ENCODE peak calls at places on chromosomes 5 and 9, in eight cellular contexts. One of them, this sample, is unnamed.
A peak's percentile ranks its signal among the peaks of the same experiment; 100 is the strongest.

GRCh38 chr5:83306572-83307241 is 164.8 kb upstream of the VCAN start:
- DNase-seq in iris pigment epithelial cell: peak; percentile 96
- DNase-seq in lower leg skin: peak; percentile 80
- DNase-seq in upper lobe of left lung: no peak
- DNase-seq in IMR-90: peak; percentile 89
- DNase-seq in stimulated activated CD4-positive, alpha-beta T cell treated with anti-CD3 and anti-CD28 coated beads, Interleukin-2, amount 100 ng/mL, for 48 hours: peak; percentile 0
- DNase-seq in ureter: peak; percentile 49
- DNase-seq in body of pancreas: peak; percentile 11
- DNase-seq in this sample: peak; percentile 14

GRCh38 chr9:126159661-126160060 is 167.0 kb upstream of the MVB12B start:
- DNase-seq in iris pigment epithelial cell: no peak
- DNase-seq in lower leg skin: peak; percentile 60
- DNase-seq in upper lobe of left lung: no peak
- DNase-seq in IMR-90: no peak
- DNase-seq in stimulated activated CD4-positive, alpha-beta T cell treated with anti-CD3 and anti-CD28 coated beads, Interleukin-2, amount 100 ng/mL, for 48 hours: no peak
- DNase-seq in ureter: peak; percentile 12
- DNase-seq in body of pancreas: no peak
- DNase-seq in this sample: no peak

GRCh38 chr5:19855929-19856328 is 132.1 kb downstream of the CDH18 start:
- DNase-seq in iris pigment epithelial cell: peak; percentile 33
- DNase-seq in lower leg skin: no peak
- DNase-seq in upper lobe of left lung: no peak
- DNase-seq in IMR-90: peak; percentile 73
- DNase-seq in stimulated activated CD4-positive, alpha-beta T cell treated with anti-CD3 and anti-CD28 coated beads, Interleukin-2, amount 100 ng/mL, for 48 hours: no peak
- DNase-seq in ureter: no peak
- DNase-seq in body of pancreas: no peak
- DNase-seq in this sample: no peak

GRCh38 chr9:23651051-23651450 is 175.0 kb downstream of the ELAVL2 start:
- DNase-seq in iris pigment epithelial cell: no peak
- DNase-seq in lower leg skin: no peak
- DNase-seq in upper lobe of left lung: no peak
- DNase-seq in IMR-90: no peak
- DNase-seq in stimulated activated CD4-positive, alpha-beta T cell treated with anti-CD3 and anti-CD28 coated beads, Interleukin-2, amount 100 ng/mL, for 48 hours: no peak
- DNase-seq in ureter: no peak
- DNase-seq in body of pancreas: no peak
- DNase-seq in this sample: no peak

GRCh38 chr9:18138676-18139075 is 335.3 kb upstream of the ADAMTSL1 start:
- DNase-seq in iris pigment epithelial cell: no peak
- DNase-seq in lower leg skin: no peak
- DNase-seq in upper lobe of left lung: no peak
- DNase-seq in IMR-90: no peak
- DNase-seq in stimulated activated CD4-positive, alpha-beta T cell treated with anti-CD3 and anti-CD28 coated beads, Interleukin-2, amount 100 ng/mL, for 48 hours: no peak
- DNase-seq in ureter: no peak
- DNase-seq in body of pancreas: no peak
- DNase-seq in this sample: no peak

GRCh38 chr9:22237497-22238363 is 208.9 kb upstream of the DMRTA1 start:
- DNase-seq in iris pigment epithelial cell: peak; percentile 96
- DNase-seq in lower leg skin: no peak
- DNase-seq in upper lobe of left lung: no peak
- DNase-seq in IMR-90: peak; percentile 91
- DNase-seq in stimulated activated CD4-positive, alpha-beta T cell treated with anti-CD3 and anti-CD28 coated beads, Interleukin-2, amount 100 ng/mL, for 48 hours: no peak
- DNase-seq in ureter: no peak
- DNase-seq in body of pancreas: no peak
- DNase-seq in this sample: no peak

GRCh38 chr9:81664638-81665513 is 24.5 kb downstream of the TLE1 start:
- DNase-seq in iris pigment epithelial cell: no peak
- DNase-seq in lower leg skin: no peak
- DNase-seq in upper lobe of left lung: no peak
- DNase-seq in IMR-90: no peak
- DNase-seq in stimulated activated CD4-positive, alpha-beta T cell treated with anti-CD3 and anti-CD28 coated beads, Interleukin-2, amount 100 ng/mL, for 48 hours: no peak
- DNase-seq in ureter: no peak
- DNase-seq in body of pancreas: no peak
- DNase-seq in this sample: no peak

GRCh38 chr5:16980983-16981382 is 44.9 kb upstream of the MYO10 start:
- DNase-seq in iris pigment epithelial cell: no peak
- DNase-seq in lower leg skin: peak; percentile 17
- DNase-seq in upper lobe of left lung: no peak
- DNase-seq in IMR-90: peak; percentile 19
- DNase-seq in stimulated activated CD4-positive, alpha-beta T cell treated with anti-CD3 and anti-CD28 coated beads, Interleukin-2, amount 100 ng/mL, for 48 hours: no peak
- DNase-seq in ureter: no peak
- DNase-seq in body of pancreas: no peak
- DNase-seq in this sample: no peak

GRCh38 chr5:147628054-147628895 is 118.4 kb upstream of the DPYSL3 start:
- DNase-seq in iris pigment epithelial cell: peak; percentile 62
- DNase-seq in lower leg skin: no peak
- DNase-seq in upper lobe of left lung: no peak
- DNase-seq in IMR-90: peak; percentile 55
- DNase-seq in stimulated activated CD4-positive, alpha-beta T cell treated with anti-CD3 and anti-CD28 coated beads, Interleukin-2, amount 100 ng/mL, for 48 hours: peak; percentile 60
- DNase-seq in ureter: peak; percentile 72
- DNase-seq in body of pancreas: peak; percentile 64
- DNase-seq in this sample: peak; percentile 91

GRCh38 chr9:86287013-86287412 is 4.7 kb upstream of the ISCA1 start:
- DNase-seq in iris pigment epithelial cell: peak; percentile 76
- DNase-seq in lower leg skin: no peak
- DNase-seq in upper lobe of left lung: no peak
- DNase-seq in IMR-90: peak; percentile 70
- DNase-seq in stimulated activated CD4-positive, alpha-beta T cell treated with anti-CD3 and anti-CD28 coated beads, Interleukin-2, amount 100 ng/mL, for 48 hours: no peak
- DNase-seq in ureter: no peak
- DNase-seq in body of pancreas: no peak
- DNase-seq in this sample: peak; percentile 70

GRCh38 chr9:89811356-89811755 is 206.5 kb downstream of the GADD45G start:
- DNase-seq in iris pigment epithelial cell: no peak
- DNase-seq in lower leg skin: peak; percentile 68
- DNase-seq in upper lobe of left lung: no peak
- DNase-seq in IMR-90: no peak
- DNase-seq in stimulated activated CD4-positive, alpha-beta T cell treated with anti-CD3 and anti-CD28 coated beads, Interleukin-2, amount 100 ng/mL, for 48 hours: no peak
- DNase-seq in ureter: no peak
- DNase-seq in body of pancreas: no peak
- DNase-seq in this sample: no peak

GRCh38 chr9:77307166-77307565 is 129.8 kb downstream of the VPS13A start:
- DNase-seq in iris pigment epithelial cell: no peak
- DNase-seq in lower leg skin: no peak
- DNase-seq in upper lobe of left lung: no peak
- DNase-seq in IMR-90: no peak
- DNase-seq in stimulated activated CD4-positive, alpha-beta T cell treated with anti-CD3 and anti-CD28 coated beads, Interleukin-2, amount 100 ng/mL, for 48 hours: no peak
- DNase-seq in ureter: no peak
- DNase-seq in body of pancreas: no peak
- DNase-seq in this sample: no peak

GRCh38 chr5:151448038-151448985 is 909 bp downstream of the SLC36A1 start:
- DNase-seq in iris pigment epithelial cell: no peak
- DNase-seq in lower leg skin: peak; percentile 86
- DNase-seq in upper lobe of left lung: no peak
- DNase-seq in IMR-90: no peak
- DNase-seq in stimulated activated CD4-positive, alpha-beta T cell treated with anti-CD3 and anti-CD28 coated beads, Interleukin-2, amount 100 ng/mL, for 48 hours: peak; percentile 1
- DNase-seq in ureter: peak; percentile 44
- DNase-seq in body of pancreas: peak; percentile 35
- DNase-seq in this sample: peak; percentile 65

GRCh38 chr9:16985559-16986348 is 115.3 kb upstream of the BNC2 start:
- DNase-seq in iris pigment epithelial cell: peak; percentile 64
- DNase-seq in lower leg skin: no peak
- DNase-seq in upper lobe of left lung: no peak
- DNase-seq in IMR-90: peak; percentile 93
- DNase-seq in stimulated activated CD4-positive, alpha-beta T cell treated with anti-CD3 and anti-CD28 coated beads, Interleukin-2, amount 100 ng/mL, for 48 hours: no peak
- DNase-seq in ureter: peak; percentile 69
- DNase-seq in body of pancreas: no peak
- DNase-seq in this sample: peak; percentile 6

GRCh38 chr5:115333164-115333563 is 36.7 kb upstream of the CCDC112 start:
- DNase-seq in iris pigment epithelial cell: peak; percentile 59
- DNase-seq in lower leg skin: no peak
- DNase-seq in upper lobe of left lung: no peak
- DNase-seq in IMR-90: peak; percentile 14
- DNase-seq in stimulated activated CD4-positive, alpha-beta T cell treated with anti-CD3 and anti-CD28 coated beads, Interleukin-2, amount 100 ng/mL, for 48 hours: no peak
- DNase-seq in ureter: no peak
- DNase-seq in body of pancreas: no peak
- DNase-seq in this sample: peak; percentile 51

GRCh38 chr9:119441338-119441737 is 72.1 kb upstream of the BRINP1 start:
- DNase-seq in iris pigment epithelial cell: no peak
- DNase-seq in lower leg skin: no peak
- DNase-seq in upper lobe of left lung: no peak
- DNase-seq in IMR-90: no peak
- DNase-seq in stimulated activated CD4-positive, alpha-beta T cell treated with anti-CD3 and anti-CD28 coated beads, Interleukin-2, amount 100 ng/mL, for 48 hours: no peak
- DNase-seq in ureter: no peak
- DNase-seq in body of pancreas: no peak
- DNase-seq in this sample: no peak

GRCh38 chr5:65268520-65268919 is 213.2 kb downstream of the ADAMTS6 start:
- DNase-seq in iris pigment epithelial cell: no peak
- DNase-seq in lower leg skin: no peak
- DNase-seq in upper lobe of left lung: no peak
- DNase-seq in IMR-90: no peak
- DNase-seq in stimulated activated CD4-positive, alpha-beta T cell treated with anti-CD3 and anti-CD28 coated beads, Interleukin-2, amount 100 ng/mL, for 48 hours: no peak
- DNase-seq in ureter: no peak
- DNase-seq in body of pancreas: no peak
- DNase-seq in this sample: peak; percentile 2

GRCh38 chr5:105882956-105883481 is 1787.7 kb downstream of the EFNA5 start:
- DNase-seq in iris pigment epithelial cell: no peak
- DNase-seq in lower leg skin: no peak
- DNase-seq in upper lobe of left lung: no peak
- DNase-seq in IMR-90: no peak
- DNase-seq in stimulated activated CD4-positive, alpha-beta T cell treated with anti-CD3 and anti-CD28 coated beads, Interleukin-2, amount 100 ng/mL, for 48 hours: no peak
- DNase-seq in ureter: no peak
- DNase-seq in body of pancreas: no peak
- DNase-seq in this sample: no peak

GRCh38 chr9:79408617-79409016 is 163.1 kb upstream of the TLE4 start:
- DNase-seq in iris pigment epithelial cell: peak; percentile 14
- DNase-seq in lower leg skin: no peak
- DNase-seq in upper lobe of left lung: no peak
- DNase-seq in IMR-90: peak; percentile 47
- DNase-seq in stimulated activated CD4-positive, alpha-beta T cell treated with anti-CD3 and anti-CD28 coated beads, Interleukin-2, amount 100 ng/mL, for 48 hours: no peak
- DNase-seq in ureter: no peak
- DNase-seq in body of pancreas: no peak
- DNase-seq in this sample: no peak

GRCh38 chr5:170361600-170361999 is 27.6 kb downstream of the KCNMB1 start:
- DNase-seq in iris pigment epithelial cell: no peak
- DNase-seq in lower leg skin: no peak
- DNase-seq in upper lobe of left lung: no peak
- DNase-seq in IMR-90: no peak
- DNase-seq in stimulated activated CD4-positive, alpha-beta T cell treated with anti-CD3 and anti-CD28 coated beads, Interleukin-2, amount 100 ng/mL, for 48 hours: no peak
- DNase-seq in ureter: no peak
- DNase-seq in body of pancreas: no peak
- DNase-seq in this sample: no peak

GRCh38 chr9:124355032-124355940 is 60.0 kb downstream of the PSMB7 start:
- DNase-seq in iris pigment epithelial cell: no peak
- DNase-seq in lower leg skin: peak; percentile 74
- DNase-seq in upper lobe of left lung: peak; percentile 42
- DNase-seq in IMR-90: no peak
- DNase-seq in stimulated activated CD4-positive, alpha-beta T cell treated with anti-CD3 and anti-CD28 coated beads, Interleukin-2, amount 100 ng/mL, for 48 hours: no peak
- DNase-seq in ureter: no peak
- DNase-seq in body of pancreas: no peak
- DNase-seq in this sample: no peak

GRCh38 chr9:19690128-19690527 is 98.7 kb downstream of the SLC24A2 start:
- DNase-seq in iris pigment epithelial cell: no peak
- DNase-seq in lower leg skin: no peak
- DNase-seq in upper lobe of left lung: no peak
- DNase-seq in IMR-90: peak; percentile 0
- DNase-seq in stimulated activated CD4-positive, alpha-beta T cell treated with anti-CD3 and anti-CD28 coated beads, Interleukin-2, amount 100 ng/mL, for 48 hours: no peak
- DNase-seq in ureter: peak; percentile 48
- DNase-seq in body of pancreas: no peak
- DNase-seq in this sample: no peak